ENCODE peak calls at places on chromosomes 2 and 18, in eight cellular contexts. C, P, E, F, R, Y, H and U are unnamed samples. For H3K4me1, the result is how much of the 10 kb centered on the place peaks cover.

GRCh38 chr2:178924817-178925216 is 117.6 kb upstream of the TTN start:
- DNase-seq in E (no peak), Y (no peak), C (no peak), R (no peak), H (no peak), P (no peak), F (no peak), U (no peak)

GRCh38 chr18:8744038-8744437 is 38.7 kb downstream of the MTCL1 start:
- DNase-seq in H (no peak), E (no peak), F (no peak), P (no peak), R (no peak), C (no peak), Y (no peak), U (no peak)

GRCh38 chr2:96868555-96869280 is 1.2 kb downstream of the SEMA4C start:
- DNase-seq in C (peak), H (peak), F (peak), P (peak), R (peak), Y (peak), E (peak), U (peak)

GRCh38 chr2:144510206-144510991 is 9.5 kb downstream of the ZEB2 start:
- DNase-seq in Y (peak), P (no peak), C (no peak), H (no peak), F (no peak), R (no peak), E (no peak), U (no peak)

GRCh38 chr2:30421551-30422436 is 25.3 kb upstream of the LCLAT1 start:
- DNase-seq in F (no peak), C (no peak), H (no peak), R (no peak), Y (peak), P (no peak), E (no peak), U (no peak)

GRCh38 chr2:71605173-71605641 is 151.8 kb downstream of the DYSF start:
- DNase-seq in Y (no peak), C (peak), R (peak), P (peak), H (peak), F (no peak), E (peak), U (no peak)

GRCh38 chr18:58754544-58755068 is 83.3 kb downstream of the MALT1 start:
- DNase-seq in H (no peak), E (no peak), P (no peak), Y (no peak), R (peak), F (no peak), C (no peak), U (no peak)

GRCh38 chr2:26178746-26179436 is 6.0 kb downstream of the GAREM2 start:
- DNase-seq in P (no peak), C (no peak), H (no peak), Y (no peak), R (peak), E (peak), F (no peak), U (no peak)

GRCh38 chr2:157897106-157897971 is 21.2 kb upstream of the ACVR1 start:
- DNase-seq in C (no peak), H (no peak), Y (no peak), R (no peak), P (no peak), F (no peak), E (no peak), U (no peak)

GRCh38 chr2:3594493-3595281 is at the start of gene COLEC11:
- DNase-seq in E (no peak), Y (no peak), C (no peak), F (no peak), P (no peak), R (no peak), H (peak), U (no peak)

GRCh38 chr2:235976956-235977355 is 191.2 kb downstream of the GBX2 start:
- DNase-seq in C (peak), H (no peak), F (no peak), P (no peak), Y (no peak), R (no peak), E (no peak), U (no peak)

GRCh38 chr2:202169826-202170424 is 68.5 kb downstream of the SUMO1 start:
- DNase-seq in P (no peak), E (no peak), C (no peak), H (no peak), F (no peak), R (no peak), Y (no peak), U (no peak)

GRCh38 chr2:37146062-37146461 is 10.7 kb downstream of the EIF2AK2 start:
- DNase-seq in P (no peak), E (no peak), F (no peak), H (no peak), Y (no peak), C (no peak), R (no peak), U (no peak)

GRCh38 chr18:64488698-64489097 is 339.8 kb upstream of the LINC00305 start:
- DNase-seq in C (no peak), R (no peak), Y (no peak), H (no peak), F (no peak), E (no peak), P (no peak), U (no peak)

GRCh38 chr2:8536686-8537571 is 144.9 kb upstream of the ID2 start:
- DNase-seq in P (no peak), H (no peak), E (no peak), R (no peak), F (no peak), C (peak), Y (no peak), U (no peak)

GRCh38 chr2:43130548-43130875 is 95.9 kb downstream of the ZFP36L2 start:
- DNase-seq in F (no peak), Y (no peak), E (no peak), H (no peak), R (no peak), C (peak), P (no peak), U (no peak)

GRCh38 chr2:31267437-31268120 is 33.6 kb downstream of the EHD3 start:
- DNase-seq in F (no peak), H (no peak), E (no peak), Y (no peak), P (no peak), R (no peak), C (no peak), U (no peak)

GRCh38 chr2:8454797-8455196 is 227.1 kb upstream of the ID2 start:
- DNase-seq in H (no peak), F (no peak), E (no peak), C (peak), R (no peak), P (no peak), Y (no peak), U (no peak)

GRCh38 chr2:37378411-37378810 is 34.0 kb downstream of the QPCT start:
- DNase-seq in F (no peak), Y (peak), H (no peak), R (no peak), E (no peak), C (no peak), P (no peak), U (no peak)

GRCh38 chr2:69789129-69789528 is 40.3 kb upstream of the GMCL1 start:
- DNase-seq in Y (no peak), E (no peak), C (no peak), H (no peak), F (peak), P (no peak), R (no peak), U (peak)

GRCh38 chr2:111930404-111930803 is 32.0 kb downstream of the MERTK start:
- DNase-seq in F (no peak), R (no peak), P (no peak), H (no peak), E (no peak), C (no peak), Y (no peak), U (no peak)

GRCh38 chr2:197079832-197080555 is 153.5 kb upstream of the PGAP1 start:
- DNase-seq in E (no peak), H (no peak), R (no peak), P (no peak), C (no peak), F (no peak), Y (no peak), U (no peak)

GRCh38 chr2:43778233-43778632 is 4.4 kb downstream of the DYNC2LI1 start:
- DNase-seq in F (no peak), E (no peak), Y (no peak), C (no peak), P (no peak), R (no peak), H (no peak), U (no peak)

GRCh38 chr2:16112972-16113560 is 172.7 kb downstream of the MYCN start:
- DNase-seq in R (no peak), H (no peak), E (no peak), Y (no peak), F (no peak), P (no peak), C (no peak), U (no peak)

GRCh38 chr2:30765876-30766470 is 41.3 kb downstream of the CAPN13 start:
- DNase-seq in C (no peak), P (no peak), Y (no peak), R (no peak), F (no peak), H (no peak), E (peak), U (no peak)

GRCh38 chr18:37481491-37481890 is 84.1 kb downstream of the CELF4 start:
- DNase-seq in C (no peak), R (no peak), H (no peak), Y (peak), F (no peak), P (no peak), E (no peak), U (no peak)

GRCh38 chr18:3605562-3606443 is 155.8 kb downstream of the TGIF1 start:
- DNase-seq in P (no peak), H (no peak), Y (peak), C (peak), E (no peak), R (no peak), F (no peak), U (no peak)

GRCh38 chr2:152716805-152717241 is 438 bp downstream of the PRPF40A start:
- DNase-seq in R (no peak), H (peak), Y (no peak), F (peak), P (peak), E (no peak), C (no peak), U (no peak)

GRCh38 chr2:110768591-110768990 is 36.2 kb downstream of the ACOXL start:
- DNase-seq in F (no peak), C (no peak), E (no peak), H (no peak), R (no peak), Y (no peak), P (no peak), U (no peak)

GRCh38 chr2:41896186-41896846 is 151.5 kb upstream of the PKDCC start:
- DNase-seq in Y (no peak), E (no peak), F (no peak), H (no peak), P (no peak), C (no peak), R (no peak), U (no peak)

GRCh38 chr2:133382561-133382960 is 185.7 kb downstream of the NCKAP5 start:
- DNase-seq in R (no peak), Y (no peak), P (no peak), E (no peak), H (no peak), C (no peak), F (no peak), U (no peak)

GRCh38 chr2:149629003-149629402 is 41.4 kb upstream of the MMADHC start:
- DNase-seq in C (no peak), H (no peak), F (no peak), Y (no peak), P (no peak), R (no peak), E (no peak), U (no peak)

GRCh38 chr2:128558895-128559532 is 240.3 kb upstream of the HS6ST1 start:
- DNase-seq in H (no peak), R (no peak), E (no peak), F (no peak), P (no peak), Y (no peak), C (no peak), U (no peak)

GRCh38 chr2:207734264-207734635 is 22.8 kb downstream of the CCNYL1 start:
- DNase-seq in E (no peak), P (no peak), R (no peak), F (no peak), C (no peak), Y (no peak), H (no peak), U (no peak)

GRCh38 chr2:237025090-237025865 is 60.4 kb upstream of the COPS8 start:
- DNase-seq in P (no peak), Y (peak), F (peak), R (peak), E (peak), C (no peak), H (no peak), U (peak)

GRCh38 chr2:35410431-35411061 is 945.0 kb upstream of the CRIM1 start:
- DNase-seq in P (no peak), Y (peak), E (peak), F (peak), C (no peak), R (peak), H (peak), U (no peak)

GRCh38 chr2:15912203-15912602 is 28.1 kb upstream of the MYCN start:
- DNase-seq in F (peak), E (no peak), Y (peak), R (no peak), C (peak), P (no peak), H (peak), U (no peak)

GRCh38 chr2:165157160-165157559 is 46.7 kb downstream of the SCN3A start:
- DNase-seq in P (no peak), E (no peak), R (no peak), F (no peak), Y (no peak), H (no peak), C (no peak), U (no peak)

GRCh38 chr2:6932833-6933232 is 15.6 kb downstream of the RNF144A start:
- DNase-seq in R (no peak), P (no peak), C (no peak), Y (no peak), H (no peak), F (no peak), E (no peak), U (no peak)

GRCh38 chr2:6929196-6929874 is 12.1 kb downstream of the RNF144A start:
- DNase-seq in E (no peak), P (no peak), Y (no peak), R (no peak), F (no peak), H (no peak), C (no peak), U (no peak)

GRCh38 chr2:6932206-6932605 is 15.0 kb downstream of the RNF144A start:
- DNase-seq in P (no peak), F (no peak), R (no peak), Y (no peak), C (no peak), H (no peak), E (no peak), U (no peak)

GRCh38 chr2:6930913-6931312 is 13.7 kb downstream of the RNF144A start:
- DNase-seq in E (no peak), C (no peak), F (no peak), R (no peak), H (no peak), Y (no peak), P (no peak), U (no peak)

DNA sequence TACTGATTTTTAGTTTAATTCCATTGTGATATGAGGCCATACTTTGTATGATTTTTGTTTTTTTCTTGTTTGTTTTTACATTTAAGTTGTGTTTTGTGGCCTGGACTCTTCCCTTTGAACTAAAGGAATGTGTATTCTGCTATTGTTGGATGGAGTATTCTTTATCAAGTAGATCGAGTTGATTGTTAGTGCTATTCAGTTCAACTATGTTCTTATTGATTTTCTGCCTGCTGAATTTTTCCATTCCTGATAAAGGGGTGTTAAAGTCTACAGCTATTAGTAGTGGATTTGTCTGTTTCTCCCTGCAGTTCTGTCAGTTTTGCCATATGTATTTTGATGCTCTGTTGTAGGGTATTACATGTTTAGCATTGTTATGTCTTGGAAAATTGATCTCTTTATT is 14.5 kb downstream of the RNF144A start:
- DNase-seq in R (no peak), P (no peak), Y (no peak), F (no peak), E (no peak), C (no peak), H (no peak), U (no peak)
- H3K4me1 ChIP-seq in R (under half), P (under half), Y (under half), F (under half), E (under half), C (under half), H (under half), U (under half)

GRCh38 chr2:241087420-241088268 is 14.4 kb downstream of the MTERF4 start:
- DNase-seq in C (no peak), R (no peak), H (no peak), P (peak), E (no peak), F (no peak), Y (no peak), U (no peak)
- TF ChIP-seq CTCF in C (no peak), R (no peak), H (no peak), P (no peak), E (no peak), F (no peak), Y (no peak), U (no peak)

GRCh38 chr2:46540496-46541342 is 61.4 kb downstream of the TMEM247 start:
- DNase-seq in F (peak), P (no peak), E (no peak), R (no peak), H (no peak), Y (no peak), C (no peak), U (peak)
- H3K27ac ChIP-seq in F (peak), P (peak), E (peak), R (peak), H (peak), Y (no peak), C (peak), U (peak)

DNA sequence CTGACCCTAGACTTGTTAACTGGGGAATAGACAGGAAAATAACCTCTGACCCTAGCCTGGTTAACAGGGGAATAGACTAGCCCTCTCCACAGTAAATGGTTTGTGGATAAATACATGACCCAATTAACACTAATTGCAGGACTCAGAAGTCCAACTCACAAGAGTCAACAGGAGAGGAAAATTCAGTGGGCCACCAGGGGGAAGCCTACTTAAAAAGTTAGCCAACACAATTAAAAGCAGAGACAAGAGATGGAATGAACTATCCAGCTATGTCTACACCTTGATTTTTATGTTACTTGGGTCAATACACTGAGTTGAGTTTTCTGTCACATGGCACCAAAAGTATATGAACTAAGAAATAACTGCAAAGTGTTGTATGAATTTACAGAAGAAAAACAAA is 158.8 kb upstream of the SLC39A10 start:
- DNase-seq in E (peak), R (no peak), Y (peak), C (no peak), F (no peak), P (no peak), H (peak), U (no peak)
- H3K4me1 ChIP-seq in E (under half), R (under half), Y (under half), C (under half), F (under half), P (under half), H (under half), U (under half)

GRCh38 chr2:118554616-118555015 is 292.8 kb downstream of the EN1 start:
- DNase-seq in C (no peak), Y (no peak), F (no peak), E (no peak), H (no peak), P (no peak), R (no peak), U (no peak)
- TF ChIP-seq CTCF in C (no peak), Y (peak), F (no peak), E (no peak), H (no peak), P (no peak), R (no peak), U (no peak)

DNA sequence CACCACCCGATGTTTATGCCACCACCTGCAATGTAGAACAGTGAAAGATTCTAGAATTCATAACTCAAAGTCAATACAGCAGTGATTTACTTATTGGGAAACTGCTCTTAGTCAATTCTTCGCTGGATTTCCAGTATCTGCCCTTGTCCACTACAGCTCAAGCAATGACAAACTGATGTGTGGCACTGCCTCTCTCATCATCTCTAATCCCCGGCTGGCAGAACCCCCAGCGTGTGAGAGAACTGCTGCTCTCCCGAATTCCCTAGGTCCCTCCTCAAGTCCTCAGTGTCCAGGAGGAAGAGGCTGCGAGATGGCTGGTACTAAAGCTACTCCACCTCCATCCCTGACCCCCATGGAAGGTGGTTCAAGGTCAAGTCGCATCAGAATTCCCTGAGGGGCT is 1.6 kb downstream of the TXNL4A start:
- DNase-seq in H (no peak), C (no peak), F (no peak), R (no peak), P (no peak), E (no peak), Y (no peak), U (no peak)
- H3K27ac ChIP-seq in H (peak), C (peak), F (peak), R (no peak), P (no peak), E (peak), Y (no peak), U (no peak)